ENCODE peak calls at places on chromosome 14, in four cellular contexts. B is Panc1, U is adrenal gland, V is tibial artery. C is an unnamed sample.

GRCh38 chr14:26896447-26896846 is 298.6 kb upstream of the NOVA1 start:
- DNase-seq in B (no peak), U (no peak), V (no peak), C (no peak)

GRCh38 chr14:92323916-92324818 is 1.2 kb downstream of the SLC24A4 start:
- DNase-seq in B (no peak), U (no peak), V (no peak), C (no peak)

GRCh38 chr14:95352481-95352880 is 32.8 kb upstream of the CLMN start:
- DNase-seq in B (no peak), U (no peak), V (no peak), C (no peak)

GRCh38 chr14:81392052-81392451 is 8.1 kb downstream of the STON2 start:
- DNase-seq in B (no peak), U (no peak), V (no peak), C (no peak)

GRCh38 chr14:104596927-104597351 is 7.6 kb downstream of the TMEM179 start:
- DNase-seq in B (no peak), U (peak; percentile 5), V (no peak), C (no peak)

GRCh38 chr14:56172571-56172971 is 54.4 kb downstream of the PELI2 start:
- DNase-seq in B (no peak), U (no peak), V (no peak), C (no peak)

GRCh38 chr14:68756071-68756481 is 36.8 kb downstream of the ZFP36L1 start:
- DNase-seq in B (no peak), U (no peak), V (no peak), C (no peak)

GRCh38 chr14:61585598-61586538 is 109.4 kb upstream of the HIF1A start:
- DNase-seq in B (no peak), U (peak; percentile 97), V (peak; percentile 93), C (no peak)

GRCh38 chr14:100078997-100079561 is 13.9 kb downstream of the EVL start:
- DNase-seq in B (no peak), U (no peak), V (no peak), C (peak; percentile 89)

GRCh38 chr14:97442363-97442762 is 645.2 kb downstream of the VRK1 start:
- DNase-seq in B (no peak), U (no peak), V (no peak), C (no peak)

GRCh38 chr14:97443412-97443811 is 646.2 kb downstream of the VRK1 start:
- DNase-seq in B (no peak), U (no peak), V (no peak), C (no peak)

GRCh38 chr14:97444248-97444647 is 647.1 kb downstream of the VRK1 start:
- DNase-seq in B (no peak), U (no peak), V (no peak), C (no peak)

GRCh38 chr14:97446087-97446486 is 648.9 kb downstream of the VRK1 start:
- DNase-seq in B (no peak), U (no peak), V (no peak), C (no peak)

GRCh38 chr14:97445367-97445766 is 648.2 kb downstream of the VRK1 start:
- DNase-seq in B (no peak), U (no peak), V (no peak), C (no peak)
- H3K4me3 ChIP-seq in B (no peak overlapping the region), U (no peak overlapping the region), V (no peak overlapping the region), C (no peak overlapping the region)

GRCh38 chr14:102333795-102334415 is 14.4 kb downstream of the ZNF839 start:
- DNase-seq in B (no peak), U (no peak), V (no peak), C (no peak)
- H3K36me3 ChIP-seq in B (peaks cover 2% of the 10 kb centered on the region), U (no peaks in the 10 kb centered on the region), V (peaks cover 69% of the 10 kb centered on the region), C (no peaks in the 10 kb centered on the region)

DNA sequence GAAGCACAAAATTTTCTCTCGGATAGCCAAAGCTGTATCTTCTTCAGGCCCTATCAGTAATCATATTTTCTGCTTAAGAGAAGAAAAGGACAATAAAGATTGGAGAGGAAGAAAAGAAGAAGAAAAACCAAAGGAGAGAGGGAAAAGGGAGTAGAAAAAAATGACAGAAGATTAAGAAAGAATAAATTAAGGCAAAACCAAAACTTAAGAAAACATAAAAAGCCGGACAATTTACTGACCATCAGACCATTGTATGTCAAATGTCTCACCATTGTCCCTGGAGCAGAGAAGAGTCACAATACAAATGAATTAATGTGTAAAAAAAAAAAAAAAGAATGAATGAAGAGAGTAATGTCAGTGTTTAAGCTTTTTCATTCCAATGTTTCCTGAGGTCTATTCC is 1274.8 kb downstream of the FSCB start:
- DNase-seq in B (no peak), U (no peak), V (no peak), C (no peak)
- H3K4me3 ChIP-seq in B (no peak overlapping the region), U (no peak overlapping the region), V (no peak overlapping the region), C (no peak overlapping the region)

GRCh38 chr14:103514596-103515421 is 7.8 kb downstream of the CKB start:
- DNase-seq in B (no peak), U (peak; percentile 17), V (peak; percentile 60), C (no peak)

GRCh38 chr14:103517626-103518415 is 4.8 kb downstream of the CKB start:
- DNase-seq in B (no peak), U (peak; percentile 63), V (no peak), C (no peak)

GRCh38 chr14:103517172-103517566 is 5.5 kb downstream of the CKB start:
- DNase-seq in B (no peak), U (peak; percentile 14), V (peak; percentile 60), C (no peak)

GRCh38 chr14:103518416-103519042 is 4.1 kb downstream of the CKB start:
- DNase-seq in B (no peak), U (peak; percentile 70), V (peak; percentile 86), C (no peak)

GRCh38 chr14:103516426-103517171 is 6.0 kb downstream of the CKB start:
- DNase-seq in B (no peak), U (peak; percentile 14), V (no peak), C (no peak)
- H3K36me3 ChIP-seq in B (no peaks in the 10 kb centered on the region), U (no peaks in the 10 kb centered on the region), V (peaks cover 9% of the 10 kb centered on the region), C (peaks cover 20% of the 10 kb centered on the region)

GRCh38 chr14:66010695-66011094 is 475.5 kb upstream of the CCDC196 start:
- DNase-seq in B (no peak), U (no peak), V (no peak), C (no peak)

GRCh38 chr14:66005899-66006434 is 480.2 kb upstream of the CCDC196 start:
- DNase-seq in B (no peak), U (no peak), V (no peak), C (no peak)

GRCh38 chr14:66011855-66012254 is 474.3 kb upstream of the CCDC196 start:
- DNase-seq in B (no peak), U (no peak), V (no peak), C (no peak)

GRCh38 chr14:66008631-66009030 is 477.5 kb upstream of the CCDC196 start:
- DNase-seq in B (no peak), U (no peak), V (no peak), C (peak; percentile 59)

DNA sequence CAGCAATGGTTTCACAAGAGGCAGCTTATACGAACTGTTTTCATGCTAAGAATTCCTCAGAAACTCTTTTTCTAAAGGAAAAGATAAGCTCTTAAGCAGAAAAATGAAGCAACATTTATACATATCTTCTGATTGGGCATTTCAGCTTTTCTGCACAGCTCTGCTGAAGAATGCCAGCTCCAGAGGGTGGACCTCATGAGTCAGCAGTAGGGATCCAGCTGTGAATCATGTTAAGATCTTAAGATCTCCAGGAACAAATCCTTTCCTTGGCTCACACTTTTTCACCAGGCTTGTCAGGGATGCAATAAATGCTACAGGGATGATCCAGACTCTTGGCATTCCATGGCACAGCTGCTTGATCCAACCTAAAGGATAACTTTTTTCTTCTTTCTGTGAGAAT is 477.1 kb upstream of the CCDC196 start:
- DNase-seq in B (no peak), U (peak; percentile 30), V (no peak), C (peak; percentile 94)
- H3K4me3 ChIP-seq in B (no peak overlapping the region), U (no peak overlapping the region), V (no peak overlapping the region), C (peak overlapping the region; percentile 71)

GRCh38 chr14:22971152-22971551 is 11.2 kb downstream of the AJUBA start:
- DNase-seq in B (no peak), U (no peak), V (no peak), C (no peak)
- H3K36me3 ChIP-seq in B (peaks cover 11% of the 10 kb centered on the region), U (no peaks in the 10 kb centered on the region), V (peaks cover 37% of the 10 kb centered on the region), C (peaks cover 60% of the 10 kb centered on the region)

GRCh38 chr14:77040059-77040308 is 11.5 kb upstream of the IRF2BPL start:
- DNase-seq in B (no peak), U (no peak), V (no peak), C (no peak)
- H3K4me3 ChIP-seq in B (peak overlapping the region; percentile 42), U (no peak overlapping the region), V (peak overlapping the region; percentile 35), C (peak overlapping the region; percentile 75)

GRCh38 chr14:52711666-52712065 is 4.7 kb downstream of the PSMC6 start:
- DNase-seq in B (no peak), U (no peak), V (no peak), C (no peak)
- H3K36me3 ChIP-seq in B (peaks cover 46% of the 10 kb centered on the region), U (no peaks in the 10 kb centered on the region), V (peaks cover 79% of the 10 kb centered on the region), C (peaks cover 83% of the 10 kb centered on the region)

DNA sequence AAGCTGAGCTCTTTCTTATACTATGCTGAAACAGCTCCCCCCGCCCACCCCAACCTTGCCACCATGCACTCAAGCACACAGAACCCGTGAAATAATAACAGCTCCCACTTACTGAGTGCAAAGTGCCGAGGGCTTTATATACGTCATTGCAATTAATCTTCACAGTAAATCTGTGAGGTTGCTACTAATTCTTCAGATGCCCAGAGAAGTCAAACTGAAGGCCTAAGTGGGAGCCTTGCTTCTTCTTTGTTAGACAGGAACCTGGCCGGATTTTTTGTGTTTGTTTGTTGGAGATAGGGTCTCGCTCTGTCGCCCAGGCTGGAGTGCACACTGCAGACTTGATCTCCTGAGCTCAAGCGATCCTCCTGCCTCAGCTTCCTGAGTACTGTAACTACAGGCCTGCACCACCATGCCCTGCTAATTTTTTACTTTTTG is 34.0 kb downstream of the VCPKMT start:
- DNase-seq in B (no peak), U (no peak), V (no peak), C (no peak)
- H3K4me3 ChIP-seq in B (no peak overlapping the region), U (no peak overlapping the region), V (no peak overlapping the region), C (peak overlapping the region; percentile 73)